ENCODE peak calls at places on chromosomes 13 and 19, in eight cellular contexts. O is sigmoid colon, S is cardiac fibroblast, P is choroid plexus epithelial cell, G is ascending aorta, M is astrocyte of the spinal cord, N is neural crest cell, I is upper lobe of right lung. X is an unnamed sample.

GRCh38 chr13:64274481-64275217 is 2859.0 kb upstream of the PCDH20 start:
- DNase-seq in P (peak; percentile 57), M (no peak), G (no peak), N (no peak), I (no peak), S (peak; percentile 60), O (no peak), X (no peak)

GRCh38 chr13:33017410-33017929 is 1.2 kb downstream of the KL start:
- DNase-seq in M (peak; percentile 30), N (peak; percentile 18), S (peak; percentile 73), O (peak; percentile 84), P (peak; percentile 81), I (no peak), G (no peak), X (peak; percentile 81)

GRCh38 chr13:47215741-47216140 is 318.9 kb upstream of the HTR2A start:
- DNase-seq in O (no peak), N (no peak), S (peak; percentile 88), P (peak; percentile 91), M (peak; percentile 94), I (no peak), G (no peak), X (no peak)

GRCh38 chr13:95256086-95256485 is 45.2 kb downstream of the ABCC4 start:
- DNase-seq in P (peak; percentile 93), I (no peak), O (no peak), G (no peak), N (no peak), S (peak; percentile 73), M (peak; percentile 95), X (no peak)

GRCh38 chr13:73450583-73450982 is 391.8 kb downstream of the KLF5 start:
- DNase-seq in O (no peak), G (no peak), P (peak; percentile 51), M (peak; percentile 73), N (no peak), I (no peak), S (no peak), X (no peak)

GRCh38 chr19:16338470-16339360 is 14.1 kb downstream of the KLF2 start:
- DNase-seq in M (peak; percentile 94), I (peak; percentile 76), G (peak; percentile 46), P (peak; percentile 78), N (no peak), S (peak; percentile 90), O (no peak), X (peak; percentile 70)

GRCh38 chr13:23718916-23719470 is 148.8 kb downstream of the TNFRSF19 start:
- DNase-seq in G (no peak), M (no peak), N (no peak), O (no peak), S (no peak), I (no peak), P (no peak), X (no peak)

GRCh38 chr13:99975626-99976025 is 4.1 kb upstream of the ZIC5 start:
- DNase-seq in O (no peak), S (no peak), P (no peak), G (no peak), N (no peak), M (no peak), I (peak; percentile 37), X (no peak)

GRCh38 chr13:111518161-111518791 is 197.8 kb downstream of the TEX29 start:
- DNase-seq in M (no peak), P (no peak), I (no peak), N (no peak), O (no peak), G (no peak), S (no peak), X (no peak)

GRCh38 chr13:97313481-97313880 is 91.3 kb downstream of the MBNL2 start:
- DNase-seq in G (no peak), S (no peak), I (no peak), M (no peak), N (no peak), P (no peak), O (no peak), X (no peak)

GRCh38 chr19:35995655-35995993 is 636 bp downstream of the SDHAF1 start:
- DNase-seq in I (peak; percentile 75), G (no peak), M (peak; percentile 11), N (no peak), O (peak; percentile 90), S (peak; percentile 48), P (peak; percentile 36), X (peak; percentile 74)

GRCh38 chr19:42175952-42176648 is 41.4 kb downstream of the DEDD2 start:
- DNase-seq in N (peak; percentile 20), P (peak; percentile 47), O (no peak), M (peak; percentile 23), G (no peak), S (peak; percentile 19), I (no peak), X (no peak)

GRCh38 chr19:39752795-39753194 is 15.0 kb upstream of the CLC start:
- DNase-seq in M (no peak), N (no peak), G (no peak), I (no peak), P (no peak), S (no peak), O (no peak), X (no peak)

GRCh38 chr13:21917046-21918010 is 246.5 kb downstream of the FGF9 start:
- DNase-seq in N (no peak), I (no peak), G (no peak), O (no peak), S (no peak), P (no peak), M (no peak), X (no peak)

GRCh38 chr13:85080726-85081125 is 718.5 kb downstream of the SLITRK6 start:
- DNase-seq in M (no peak), N (no peak), G (no peak), P (no peak), O (no peak), I (no peak), S (no peak), X (no peak)

GRCh38 chr13:85076343-85076742 is 722.9 kb downstream of the SLITRK6 start:
- DNase-seq in G (no peak), I (no peak), O (no peak), S (no peak), N (no peak), M (no peak), P (no peak), X (no peak)

GRCh38 chr13:85074543-85075313 is 724.5 kb downstream of the SLITRK6 start:
- DNase-seq in M (no peak), S (no peak), I (no peak), N (no peak), P (no peak), O (no peak), G (no peak), X (no peak)
- TF ChIP-seq CTCF in M (no peak), S (no peak), I (no peak), N (no peak), P (no peak), O (no peak), G (no peak), X (no peak)

GRCh38 chr19:10286803-10287737 is at the start of gene ICAM4:
- DNase-seq in M (no peak), S (peak; percentile 75), I (peak; percentile 89), N (no peak), G (no peak), O (no peak), P (peak; percentile 92), X (no peak)

GRCh38 chr19:10283786-10284540 is 2.8 kb upstream of the ICAM4 start:
- DNase-seq in G (no peak), P (no peak), I (no peak), O (no peak), S (no peak), N (no peak), M (no peak), X (no peak)

GRCh38 chr19:10283301-10283733 is 3.4 kb upstream of the ICAM4 start:
- DNase-seq in N (no peak), O (no peak), P (no peak), S (no peak), G (no peak), M (no peak), I (peak; percentile 75), X (no peak)

GRCh38 chr19:10285393-10285792 is 1.4 kb upstream of the ICAM4 start:
- DNase-seq in P (no peak), N (no peak), I (no peak), O (no peak), S (no peak), G (no peak), M (no peak), X (no peak)

DNA sequence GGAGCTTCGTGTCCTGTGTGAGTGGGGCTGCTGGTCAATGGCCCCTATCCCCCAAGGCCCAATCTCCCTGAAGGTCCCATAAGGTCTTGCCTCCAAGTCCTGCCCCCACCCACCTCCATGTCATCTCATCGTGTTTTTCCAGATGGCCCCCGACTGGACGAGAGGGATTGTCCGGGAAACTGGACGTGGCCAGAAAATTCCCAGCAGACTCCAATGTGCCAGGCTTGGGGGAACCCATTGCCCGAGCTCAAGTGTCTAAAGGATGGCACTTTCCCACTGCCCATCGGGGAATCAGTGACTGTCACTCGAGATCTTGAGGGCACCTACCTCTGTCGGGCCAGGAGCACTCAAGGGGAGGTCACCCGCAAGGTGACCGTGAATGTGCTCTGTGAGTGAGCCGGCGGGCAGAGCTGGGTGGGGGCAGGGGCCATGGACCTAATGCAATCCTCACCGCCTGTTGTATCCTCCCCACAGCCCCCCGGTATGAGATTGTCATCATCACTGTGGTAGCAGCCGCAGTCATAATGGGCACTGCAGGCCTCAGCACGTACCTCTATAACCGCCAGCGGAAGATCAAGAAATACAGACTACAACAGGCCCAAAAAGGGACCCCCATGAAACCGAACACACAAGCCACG is 2.0 kb upstream of the ICAM4 start:
- DNase-seq in N (no peak), S (no peak), O (no peak), G (no peak), M (no peak), I (no peak), P (no peak), X (no peak)
- TF ChIP-seq CTCF in N (no peak), S (no peak), O (no peak), G (no peak), M (no peak), I (no peak), P (no peak), X (no peak)

DNA sequence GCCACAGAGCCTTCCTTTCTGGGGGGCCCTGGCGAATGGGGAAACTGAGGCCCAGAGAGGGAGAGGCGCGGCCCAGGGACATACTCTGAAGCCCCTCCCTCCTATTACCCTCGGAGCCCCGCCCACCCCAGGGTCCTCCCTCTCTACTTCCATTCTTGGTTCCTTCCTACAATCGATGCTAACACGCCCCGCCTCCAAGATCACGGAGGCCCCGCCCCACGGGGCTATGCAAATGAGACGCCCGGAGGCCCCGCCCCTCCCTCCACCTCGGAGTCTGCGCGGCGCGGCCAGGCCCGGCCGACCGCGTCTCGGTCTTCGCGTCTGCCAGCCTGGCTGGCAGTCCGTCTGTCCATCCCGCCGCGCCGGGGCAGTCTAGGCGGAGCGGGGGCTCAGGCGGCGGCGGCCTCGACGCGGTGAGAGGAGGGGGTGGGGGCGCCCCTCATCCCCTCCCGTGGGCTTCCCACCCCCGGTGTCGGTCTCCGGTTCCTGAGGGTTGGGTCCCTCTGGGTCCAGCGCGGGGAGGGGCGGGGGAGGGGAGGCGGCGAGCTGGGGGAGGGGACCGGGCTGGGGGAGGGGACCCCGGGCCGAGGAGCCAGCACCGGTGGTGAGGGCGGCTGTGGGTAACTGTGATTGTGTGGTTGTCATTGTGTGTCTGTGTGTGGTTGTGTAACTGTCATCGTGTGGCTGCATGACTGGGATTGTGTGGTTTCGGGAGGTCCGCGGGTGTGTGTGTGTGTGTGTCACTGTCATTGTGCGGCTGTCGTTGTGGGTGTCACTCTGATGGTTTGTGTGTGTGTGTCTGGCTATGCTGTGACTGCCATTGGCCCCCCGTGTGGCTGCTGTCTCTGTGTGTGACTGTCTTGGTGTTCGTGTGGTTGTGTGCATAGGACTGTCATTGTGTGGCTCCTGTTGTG is at the start of gene PLPPR2:
- DNase-seq in S (peak; percentile 91), O (peak; percentile 97), M (peak; percentile 91), P (peak; percentile 89), I (peak; percentile 96), G (peak; percentile 88), N (peak; percentile 91), X (peak; percentile 90)
- TF ChIP-seq CTCF in S (no peak), O (no peak), M (no peak), P (no peak), I (no peak), G (no peak), N (no peak), X (no peak)

GRCh38 chr13:41059896-41060722 is 1.2 kb upstream of the WBP4 start:
- DNase-seq in P (peak; percentile 89), N (peak; percentile 80), G (peak; percentile 59), I (peak; percentile 96), S (peak; percentile 92), M (peak; percentile 92), O (peak; percentile 96), X (peak; percentile 83)
- TF ChIP-seq CTCF in P (peak; percentile 43), N (peak; percentile 37), G (peak; percentile 17), I (peak; percentile 44), S (peak; percentile 23), M (peak; percentile 31), O (no peak), X (peak; percentile 14)

X was measured in GM20000.